ENCODE peak calls at places on chromosomes 4 and X, in ten cellular contexts. One of them, this sample, is unnamed.

GRCh38 chrX:154517101-154517781 is 1.2 kb upstream of the FAM3A start:
- DNase-seq in upper lobe of left lung: no peak
- DNase-seq in hepatocyte: peak; percentile 39
- DNase-seq in stomach: no peak
- DNase-seq in spleen: peak; percentile 82
- DNase-seq in HCT116: no peak
- DNase-seq in foreskin keratinocyte: no peak
- DNase-seq in esophagus squamous epithelium: no peak
- DNase-seq in dorsolateral prefrontal cortex: no peak
- DNase-seq in IMR-90: no peak
- DNase-seq in this sample: no peak

GRCh38 chrX:19625612-19626011 is 110.3 kb upstream of the MAP3K15 start:
- DNase-seq in upper lobe of left lung: peak; percentile 24
- DNase-seq in hepatocyte: no peak
- DNase-seq in stomach: no peak
- DNase-seq in spleen: no peak
- DNase-seq in HCT116: no peak
- DNase-seq in foreskin keratinocyte: peak; percentile 13
- DNase-seq in esophagus squamous epithelium: no peak
- DNase-seq in dorsolateral prefrontal cortex: no peak
- DNase-seq in IMR-90: no peak
- DNase-seq in this sample: no peak

GRCh38 chrX:24870143-24870542 is 145.6 kb downstream of the ARX start:
- DNase-seq in upper lobe of left lung: no peak
- DNase-seq in hepatocyte: peak; percentile 27
- DNase-seq in stomach: no peak
- DNase-seq in spleen: no peak
- DNase-seq in HCT116: no peak
- DNase-seq in foreskin keratinocyte: peak; percentile 16
- DNase-seq in esophagus squamous epithelium: no peak
- DNase-seq in dorsolateral prefrontal cortex: no peak
- DNase-seq in IMR-90: peak; percentile 67
- DNase-seq in this sample: no peak

GRCh38 chr4:110787781-110788180 is 164.9 kb upstream of the PITX2 start:
- DNase-seq in upper lobe of left lung: no peak
- DNase-seq in hepatocyte: no peak
- DNase-seq in stomach: no peak
- DNase-seq in spleen: no peak
- DNase-seq in HCT116: no peak
- DNase-seq in foreskin keratinocyte: no peak
- DNase-seq in esophagus squamous epithelium: no peak
- DNase-seq in dorsolateral prefrontal cortex: no peak
- DNase-seq in IMR-90: peak; percentile 27
- DNase-seq in this sample: no peak

GRCh38 chr4:173535932-173536331 is 5.9 kb upstream of the HAND2 start:
- DNase-seq in upper lobe of left lung: no peak
- DNase-seq in hepatocyte: no peak
- DNase-seq in stomach: no peak
- DNase-seq in spleen: no peak
- DNase-seq in HCT116: no peak
- DNase-seq in foreskin keratinocyte: no peak
- DNase-seq in esophagus squamous epithelium: no peak
- DNase-seq in dorsolateral prefrontal cortex: no peak
- DNase-seq in IMR-90: no peak
- DNase-seq in this sample: no peak

GRCh38 chr4:973431-974397 is at the start of gene DGKQ:
- DNase-seq in upper lobe of left lung: peak; percentile 93
- DNase-seq in hepatocyte: peak; percentile 95
- DNase-seq in stomach: peak; percentile 90
- DNase-seq in spleen: peak; percentile 96
- DNase-seq in HCT116: no peak
- DNase-seq in foreskin keratinocyte: peak; percentile 34
- DNase-seq in esophagus squamous epithelium: peak; percentile 27
- DNase-seq in dorsolateral prefrontal cortex: peak; percentile 89
- DNase-seq in IMR-90: peak; percentile 75
- DNase-seq in this sample: peak; percentile 92

GRCh38 chrX:149825424-149825823 is 43.7 kb downstream of the MAGEA9 start:
- DNase-seq in upper lobe of left lung: no peak
- DNase-seq in hepatocyte: no peak
- DNase-seq in stomach: no peak
- DNase-seq in spleen: peak; percentile 74
- DNase-seq in HCT116: peak; percentile 7
- DNase-seq in foreskin keratinocyte: no peak
- DNase-seq in esophagus squamous epithelium: no peak
- DNase-seq in dorsolateral prefrontal cortex: no peak
- DNase-seq in IMR-90: no peak
- DNase-seq in this sample: no peak

GRCh38 chr4:4277531-4277930 is 12.4 kb downstream of the LYAR start:
- DNase-seq in upper lobe of left lung: no peak
- DNase-seq in hepatocyte: no peak
- DNase-seq in stomach: no peak
- DNase-seq in spleen: no peak
- DNase-seq in HCT116: no peak
- DNase-seq in foreskin keratinocyte: no peak
- DNase-seq in esophagus squamous epithelium: no peak
- DNase-seq in dorsolateral prefrontal cortex: no peak
- DNase-seq in IMR-90: no peak
- DNase-seq in this sample: no peak

GRCh38 chr4:107993969-107994368 is 4.3 kb downstream of the HADH start:
- DNase-seq in upper lobe of left lung: no peak
- DNase-seq in hepatocyte: no peak
- DNase-seq in stomach: no peak
- DNase-seq in spleen: no peak
- DNase-seq in HCT116: no peak
- DNase-seq in foreskin keratinocyte: no peak
- DNase-seq in esophagus squamous epithelium: no peak
- DNase-seq in dorsolateral prefrontal cortex: no peak
- DNase-seq in IMR-90: no peak
- DNase-seq in this sample: no peak

GRCh38 chr4:107994894-107995293 is 5.2 kb downstream of the HADH start:
- DNase-seq in upper lobe of left lung: no peak
- DNase-seq in hepatocyte: no peak
- DNase-seq in stomach: no peak
- DNase-seq in spleen: no peak
- DNase-seq in HCT116: no peak
- DNase-seq in foreskin keratinocyte: no peak
- DNase-seq in esophagus squamous epithelium: no peak
- DNase-seq in dorsolateral prefrontal cortex: no peak
- DNase-seq in IMR-90: no peak
- DNase-seq in this sample: no peak

GRCh38 chr4:107999932-108000539 is 10.3 kb downstream of the HADH start:
- DNase-seq in upper lobe of left lung: peak; percentile 53
- DNase-seq in hepatocyte: no peak
- DNase-seq in stomach: no peak
- DNase-seq in spleen: no peak
- DNase-seq in HCT116: no peak
- DNase-seq in foreskin keratinocyte: no peak
- DNase-seq in esophagus squamous epithelium: no peak
- DNase-seq in dorsolateral prefrontal cortex: no peak
- DNase-seq in IMR-90: no peak
- DNase-seq in this sample: no peak

GRCh38 chr4:107997794-107998193 is 8.1 kb downstream of the HADH start:
- DNase-seq in upper lobe of left lung: no peak
- DNase-seq in hepatocyte: no peak
- DNase-seq in stomach: no peak
- DNase-seq in spleen: no peak
- DNase-seq in HCT116: no peak
- DNase-seq in foreskin keratinocyte: no peak
- DNase-seq in esophagus squamous epithelium: no peak
- DNase-seq in dorsolateral prefrontal cortex: no peak
- DNase-seq in IMR-90: no peak
- DNase-seq in this sample: no peak

GRCh38 chr4:107997001-107997788 is 7.5 kb downstream of the HADH start:
- DNase-seq in upper lobe of left lung: peak; percentile 49
- DNase-seq in hepatocyte: no peak
- DNase-seq in stomach: no peak
- DNase-seq in spleen: no peak
- DNase-seq in HCT116: no peak
- DNase-seq in foreskin keratinocyte: no peak
- DNase-seq in esophagus squamous epithelium: no peak
- DNase-seq in dorsolateral prefrontal cortex: no peak
- DNase-seq in IMR-90: peak; percentile 81
- DNase-seq in this sample: peak; percentile 84
- H3K27ac ChIP-seq in upper lobe of left lung: peak overlapping the region; percentile 43
- H3K27ac ChIP-seq in hepatocyte: peak overlapping the region; percentile 55
- H3K27ac ChIP-seq in stomach: peak overlapping the region; percentile 71
- H3K27ac ChIP-seq in spleen: peak overlapping the region; percentile 37
- H3K27ac ChIP-seq in HCT116: no peak overlapping the region
- H3K27ac ChIP-seq in foreskin keratinocyte: no peak overlapping the region
- H3K27ac ChIP-seq in esophagus squamous epithelium: peak overlapping the region; percentile 0
- H3K27ac ChIP-seq in dorsolateral prefrontal cortex: peak overlapping the region; percentile 2
- H3K27ac ChIP-seq in IMR-90: no peak overlapping the region
- H3K27ac ChIP-seq in this sample: peak overlapping the region; percentile 93

DNA sequence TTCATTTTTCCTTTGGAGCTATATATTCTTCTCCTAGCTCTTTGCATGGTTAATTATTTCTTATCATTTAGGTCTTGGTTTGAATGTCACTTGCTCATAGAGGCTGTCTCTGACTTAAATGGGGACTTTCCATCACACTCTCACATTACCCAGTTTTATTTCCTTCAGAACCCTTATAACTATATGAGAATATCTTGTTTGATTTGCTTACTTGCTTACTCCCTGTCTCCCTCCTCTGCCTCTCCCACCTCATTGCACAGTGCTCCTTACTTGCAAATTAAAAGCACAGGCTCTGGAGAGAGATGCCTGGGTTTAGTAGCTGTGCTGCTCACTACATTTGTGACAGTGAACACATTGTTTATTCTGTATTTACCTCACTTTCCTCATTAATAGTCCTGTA is 174.6 kb downstream of the SOWAHB start:
- DNase-seq in upper lobe of left lung: no peak
- DNase-seq in hepatocyte: no peak
- DNase-seq in stomach: no peak
- DNase-seq in spleen: no peak
- DNase-seq in HCT116: no peak
- DNase-seq in foreskin keratinocyte: no peak
- DNase-seq in esophagus squamous epithelium: no peak
- DNase-seq in dorsolateral prefrontal cortex: no peak
- DNase-seq in IMR-90: peak; percentile 63
- DNase-seq in this sample: no peak
- TF ChIP-seq CTCF in upper lobe of left lung: no peak
- TF ChIP-seq CTCF in hepatocyte: no peak
- TF ChIP-seq CTCF in stomach: no peak
- TF ChIP-seq CTCF in spleen: no peak
- TF ChIP-seq CTCF in HCT116: no peak
- TF ChIP-seq CTCF in foreskin keratinocyte: peak; percentile 39
- TF ChIP-seq CTCF in esophagus squamous epithelium: no peak
- TF ChIP-seq CTCF in dorsolateral prefrontal cortex: no peak
- TF ChIP-seq CTCF in IMR-90: peak; percentile 36
- TF ChIP-seq CTCF in this sample: no peak

GRCh38 chr4:5933996-5934831 is 41.3 kb upstream of the CRMP1 start:
- DNase-seq in upper lobe of left lung: no peak
- DNase-seq in hepatocyte: no peak
- DNase-seq in stomach: no peak
- DNase-seq in spleen: no peak
- DNase-seq in HCT116: no peak
- DNase-seq in foreskin keratinocyte: no peak
- DNase-seq in esophagus squamous epithelium: no peak
- DNase-seq in dorsolateral prefrontal cortex: no peak
- DNase-seq in IMR-90: no peak
- DNase-seq in this sample: no peak

GRCh38 chr4:5930456-5930855 is 37.6 kb upstream of the CRMP1 start:
- DNase-seq in upper lobe of left lung: no peak
- DNase-seq in hepatocyte: no peak
- DNase-seq in stomach: peak; percentile 20
- DNase-seq in spleen: no peak
- DNase-seq in HCT116: no peak
- DNase-seq in foreskin keratinocyte: no peak
- DNase-seq in esophagus squamous epithelium: no peak
- DNase-seq in dorsolateral prefrontal cortex: no peak
- DNase-seq in IMR-90: no peak
- DNase-seq in this sample: peak; percentile 34

GRCh38 chr4:5932021-5932553 is 39.2 kb upstream of the CRMP1 start:
- DNase-seq in upper lobe of left lung: no peak
- DNase-seq in hepatocyte: no peak
- DNase-seq in stomach: no peak
- DNase-seq in spleen: no peak
- DNase-seq in HCT116: no peak
- DNase-seq in foreskin keratinocyte: no peak
- DNase-seq in esophagus squamous epithelium: no peak
- DNase-seq in dorsolateral prefrontal cortex: no peak
- DNase-seq in IMR-90: no peak
- DNase-seq in this sample: peak; percentile 25

GRCh38 chr4:5928241-5928640 is 35.4 kb upstream of the CRMP1 start:
- DNase-seq in upper lobe of left lung: no peak
- DNase-seq in hepatocyte: no peak
- DNase-seq in stomach: no peak
- DNase-seq in spleen: no peak
- DNase-seq in HCT116: no peak
- DNase-seq in foreskin keratinocyte: no peak
- DNase-seq in esophagus squamous epithelium: no peak
- DNase-seq in dorsolateral prefrontal cortex: no peak
- DNase-seq in IMR-90: no peak
- DNase-seq in this sample: no peak

DNA sequence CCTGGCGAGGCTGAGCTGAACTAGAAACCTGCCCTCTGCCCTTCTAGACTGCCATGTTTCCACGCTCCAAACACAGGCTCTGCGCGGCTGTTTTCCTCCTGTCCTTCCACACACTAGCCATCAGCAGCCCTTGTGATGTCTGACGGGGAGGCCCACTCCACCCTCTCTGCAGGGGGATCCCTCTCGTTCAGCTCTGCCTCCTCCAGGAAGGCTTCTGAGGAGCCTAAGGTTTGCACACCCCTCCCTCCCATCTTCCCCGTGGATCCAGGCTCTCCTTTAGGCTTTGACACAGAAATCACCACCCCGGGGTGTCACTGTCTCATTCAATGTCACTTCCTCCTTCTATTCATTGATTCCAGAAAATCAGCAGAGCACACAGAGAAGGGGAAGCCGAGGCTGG is 38.6 kb upstream of the CRMP1 start:
- DNase-seq in upper lobe of left lung: no peak
- DNase-seq in hepatocyte: no peak
- DNase-seq in stomach: no peak
- DNase-seq in spleen: no peak
- DNase-seq in HCT116: no peak
- DNase-seq in foreskin keratinocyte: no peak
- DNase-seq in esophagus squamous epithelium: no peak
- DNase-seq in dorsolateral prefrontal cortex: no peak
- DNase-seq in IMR-90: no peak
- DNase-seq in this sample: peak; percentile 22
- H3K27ac ChIP-seq in upper lobe of left lung: no peak overlapping the region
- H3K27ac ChIP-seq in hepatocyte: no peak overlapping the region
- H3K27ac ChIP-seq in stomach: no peak overlapping the region
- H3K27ac ChIP-seq in spleen: no peak overlapping the region
- H3K27ac ChIP-seq in HCT116: no peak overlapping the region
- H3K27ac ChIP-seq in foreskin keratinocyte: no peak overlapping the region
- H3K27ac ChIP-seq in esophagus squamous epithelium: no peak overlapping the region
- H3K27ac ChIP-seq in dorsolateral prefrontal cortex: no peak overlapping the region
- H3K27ac ChIP-seq in IMR-90: no peak overlapping the region
- H3K27ac ChIP-seq in this sample: no peak overlapping the region

GRCh38 chr4:27358269-27358668 is 497.6 kb downstream of the STIM2 start:
- DNase-seq in upper lobe of left lung: no peak
- DNase-seq in hepatocyte: no peak
- DNase-seq in stomach: no peak
- DNase-seq in spleen: no peak
- DNase-seq in HCT116: no peak
- DNase-seq in foreskin keratinocyte: no peak
- DNase-seq in esophagus squamous epithelium: no peak
- DNase-seq in dorsolateral prefrontal cortex: no peak
- DNase-seq in IMR-90: no peak
- DNase-seq in this sample: no peak

GRCh38 chr4:27360651-27361347 is 500.2 kb downstream of the STIM2 start:
- DNase-seq in upper lobe of left lung: no peak
- DNase-seq in hepatocyte: peak; percentile 64
- DNase-seq in stomach: no peak
- DNase-seq in spleen: no peak
- DNase-seq in HCT116: no peak
- DNase-seq in foreskin keratinocyte: peak; percentile 79
- DNase-seq in esophagus squamous epithelium: no peak
- DNase-seq in dorsolateral prefrontal cortex: no peak
- DNase-seq in IMR-90: peak; percentile 4
- DNase-seq in this sample: no peak

DNA sequence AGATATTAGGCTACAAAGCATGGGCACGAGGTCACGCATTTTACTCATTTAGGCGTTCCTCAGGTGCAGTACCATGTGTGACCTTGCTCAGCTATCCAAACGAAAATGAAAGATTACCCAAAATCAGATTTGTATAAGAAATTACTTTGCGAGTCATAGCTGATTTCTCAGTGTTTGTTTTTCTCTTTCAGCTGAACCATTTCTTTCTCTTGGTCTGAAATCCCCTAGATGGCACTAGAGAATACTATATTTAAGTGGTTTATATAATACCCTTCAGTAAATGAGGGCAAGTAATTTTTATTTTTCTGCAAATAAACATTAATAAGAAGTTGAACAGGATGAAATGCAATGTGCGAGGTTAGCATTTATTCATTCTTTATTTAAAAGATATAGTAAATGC is 496.6 kb downstream of the STIM2 start:
- DNase-seq in upper lobe of left lung: no peak
- DNase-seq in hepatocyte: peak; percentile 13
- DNase-seq in stomach: no peak
- DNase-seq in spleen: no peak
- DNase-seq in HCT116: no peak
- DNase-seq in foreskin keratinocyte: peak; percentile 7
- DNase-seq in esophagus squamous epithelium: no peak
- DNase-seq in dorsolateral prefrontal cortex: no peak
- DNase-seq in IMR-90: no peak
- DNase-seq in this sample: no peak
- TF ChIP-seq CTCF in upper lobe of left lung: no peak
- TF ChIP-seq CTCF in hepatocyte: peak; percentile 56
- TF ChIP-seq CTCF in stomach: no peak
- TF ChIP-seq CTCF in spleen: no peak
- TF ChIP-seq CTCF in HCT116: peak; percentile 33
- TF ChIP-seq CTCF in foreskin keratinocyte: peak; percentile 57
- TF ChIP-seq CTCF in esophagus squamous epithelium: no peak
- TF ChIP-seq CTCF in dorsolateral prefrontal cortex: peak; percentile 64
- TF ChIP-seq CTCF in IMR-90: peak; percentile 8
- TF ChIP-seq CTCF in this sample: peak; percentile 40